ENCODE peak calls at places on chromosomes 5 and 9, in five cellular contexts. One of them, this sample, is unnamed.

GRCh38 chr9:81150016-81150625 is 539.2 kb downstream of the TLE1 start:
- DNase-seq in ascending aorta: no peak
- DNase-seq in IMR-90: peak
- DNase-seq in AG04450: no peak
- DNase-seq in A549: no peak
- DNase-seq in this sample: no peak

GRCh38 chr5:53161876-53162275 is 52.3 kb upstream of the MOCS2 start:
- DNase-seq in ascending aorta: no peak
- DNase-seq in IMR-90: peak
- DNase-seq in A549: no peak
- DNase-seq in AG04450: no peak
- DNase-seq in this sample: no peak

GRCh38 chr5:157816682-157817268 is 42.2 kb downstream of the CLINT1 start:
- DNase-seq in ascending aorta: no peak
- DNase-seq in IMR-90: peak
- DNase-seq in AG04450: no peak
- DNase-seq in A549: no peak
- DNase-seq in this sample: no peak

GRCh38 chr5:149636861-149637246 is 55.6 kb downstream of the ARHGEF37 start:
- DNase-seq in IMR-90: peak
- DNase-seq in A549: peak
- DNase-seq in AG04450: peak
- DNase-seq in ascending aorta: no peak
- DNase-seq in this sample: no peak

GRCh38 chr5:1930880-1931589 is 48.3 kb upstream of the IRX4 start:
- DNase-seq in A549: no peak
- DNase-seq in AG04450: no peak
- DNase-seq in ascending aorta: no peak
- DNase-seq in IMR-90: no peak
- DNase-seq in this sample: peak

GRCh38 chr9:17121264-17121663 is 13.6 kb upstream of the CNTLN start:
- DNase-seq in IMR-90: no peak
- DNase-seq in A549: no peak
- DNase-seq in AG04450: no peak
- DNase-seq in ascending aorta: no peak
- DNase-seq in this sample: no peak

GRCh38 chr9:129580211-129580915 is 40.5 kb downstream of the C9orf50 start:
- DNase-seq in A549: no peak
- DNase-seq in ascending aorta: no peak
- DNase-seq in AG04450: no peak
- DNase-seq in IMR-90: no peak
- DNase-seq in this sample: no peak

GRCh38 chr5:38613992-38614836 is 57.8 kb upstream of the LIFR start:
- DNase-seq in IMR-90: no peak
- DNase-seq in ascending aorta: no peak
- DNase-seq in A549: no peak
- DNase-seq in AG04450: no peak
- DNase-seq in this sample: no peak

GRCh38 chr5:176819476-176819875 is 9.1 kb downstream of the UNC5A start:
- DNase-seq in AG04450: no peak
- DNase-seq in A549: no peak
- DNase-seq in IMR-90: no peak
- DNase-seq in ascending aorta: no peak
- DNase-seq in this sample: no peak
- H3K27ac ChIP-seq in AG04450: no peak
- H3K27ac ChIP-seq in A549: no peak
- H3K27ac ChIP-seq in IMR-90: no peak
- H3K27ac ChIP-seq in ascending aorta: no peak
- H3K27ac ChIP-seq in this sample: no peak

DNA sequence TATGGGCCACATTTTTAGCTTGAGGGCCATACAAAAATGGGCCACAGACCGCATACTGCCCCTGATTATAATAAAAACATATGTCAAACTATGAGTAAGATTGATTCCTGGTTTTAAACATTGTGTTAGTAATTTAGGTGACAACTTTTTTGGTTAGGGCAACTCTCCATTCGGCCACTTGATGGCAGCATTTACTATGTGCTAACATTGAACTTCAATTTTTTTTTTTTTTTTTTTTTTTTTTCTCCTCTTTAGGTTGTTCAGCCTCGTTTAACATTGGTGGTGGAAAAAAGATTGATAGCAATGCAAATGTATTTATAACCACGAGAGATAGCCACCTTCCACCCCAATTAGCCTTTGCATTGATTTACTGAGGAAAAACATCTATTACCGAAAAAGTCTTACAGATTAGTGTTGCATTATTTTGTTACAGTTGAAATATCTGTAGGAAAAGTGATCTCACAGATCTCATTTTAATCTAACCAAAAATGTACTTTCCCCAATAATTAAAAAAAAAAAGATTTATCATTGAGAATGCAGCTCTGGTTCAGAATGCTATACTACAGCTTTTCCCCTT is 159.1 kb downstream of the CSNK1G3 start:
- DNase-seq in AG04450: peak
- DNase-seq in A549: peak
- DNase-seq in ascending aorta: no peak
- DNase-seq in IMR-90: peak
- DNase-seq in this sample: no peak
- TF ChIP-seq CTCF in AG04450: peak
- TF ChIP-seq CTCF in A549: peak
- TF ChIP-seq CTCF in ascending aorta: peak
- TF ChIP-seq CTCF in IMR-90: peak
- TF ChIP-seq CTCF in this sample: peak

GRCh38 chr9:84261082-84261746 is 79.3 kb downstream of the SLC28A3 start:
- DNase-seq in A549: peak
- DNase-seq in ascending aorta: no peak
- DNase-seq in AG04450: peak
- DNase-seq in IMR-90: peak
- DNase-seq in this sample: peak
- H3K4me3 ChIP-seq in A549: no peak
- H3K4me3 ChIP-seq in ascending aorta: peak
- H3K4me3 ChIP-seq in AG04450: peak
- H3K4me3 ChIP-seq in IMR-90: peak
- H3K4me3 ChIP-seq in this sample: no peak

GRCh38 chr5:127425868-127426267 is 91.6 kb upstream of the PRRC1 start:
- DNase-seq in AG04450: no peak
- DNase-seq in IMR-90: no peak
- DNase-seq in A549: no peak
- DNase-seq in ascending aorta: no peak
- DNase-seq in this sample: no peak
- H3K27ac ChIP-seq in AG04450: no peak
- H3K27ac ChIP-seq in IMR-90: no peak
- H3K27ac ChIP-seq in A549: no peak
- H3K27ac ChIP-seq in ascending aorta: no peak
- H3K27ac ChIP-seq in this sample: no peak

GRCh38 chr9:131078427-131079366 is 17.6 kb upstream of the AIF1L start:
- DNase-seq in ascending aorta: no peak
- DNase-seq in IMR-90: no peak
- DNase-seq in AG04450: no peak
- DNase-seq in A549: no peak
- DNase-seq in this sample: no peak

GRCh38 chr9:131080589-131080988 is 15.7 kb upstream of the AIF1L start:
- DNase-seq in ascending aorta: no peak
- DNase-seq in A549: no peak
- DNase-seq in IMR-90: no peak
- DNase-seq in AG04450: no peak
- DNase-seq in this sample: no peak

GRCh38 chr9:131072107-131072870 is 24.0 kb upstream of the AIF1L start:
- DNase-seq in A549: no peak
- DNase-seq in ascending aorta: no peak
- DNase-seq in IMR-90: no peak
- DNase-seq in AG04450: no peak
- DNase-seq in this sample: no peak

GRCh38 chr9:131072871-131073237 is 23.5 kb upstream of the AIF1L start:
- DNase-seq in A549: no peak
- DNase-seq in AG04450: no peak
- DNase-seq in IMR-90: no peak
- DNase-seq in ascending aorta: no peak
- DNase-seq in this sample: no peak

DNA sequence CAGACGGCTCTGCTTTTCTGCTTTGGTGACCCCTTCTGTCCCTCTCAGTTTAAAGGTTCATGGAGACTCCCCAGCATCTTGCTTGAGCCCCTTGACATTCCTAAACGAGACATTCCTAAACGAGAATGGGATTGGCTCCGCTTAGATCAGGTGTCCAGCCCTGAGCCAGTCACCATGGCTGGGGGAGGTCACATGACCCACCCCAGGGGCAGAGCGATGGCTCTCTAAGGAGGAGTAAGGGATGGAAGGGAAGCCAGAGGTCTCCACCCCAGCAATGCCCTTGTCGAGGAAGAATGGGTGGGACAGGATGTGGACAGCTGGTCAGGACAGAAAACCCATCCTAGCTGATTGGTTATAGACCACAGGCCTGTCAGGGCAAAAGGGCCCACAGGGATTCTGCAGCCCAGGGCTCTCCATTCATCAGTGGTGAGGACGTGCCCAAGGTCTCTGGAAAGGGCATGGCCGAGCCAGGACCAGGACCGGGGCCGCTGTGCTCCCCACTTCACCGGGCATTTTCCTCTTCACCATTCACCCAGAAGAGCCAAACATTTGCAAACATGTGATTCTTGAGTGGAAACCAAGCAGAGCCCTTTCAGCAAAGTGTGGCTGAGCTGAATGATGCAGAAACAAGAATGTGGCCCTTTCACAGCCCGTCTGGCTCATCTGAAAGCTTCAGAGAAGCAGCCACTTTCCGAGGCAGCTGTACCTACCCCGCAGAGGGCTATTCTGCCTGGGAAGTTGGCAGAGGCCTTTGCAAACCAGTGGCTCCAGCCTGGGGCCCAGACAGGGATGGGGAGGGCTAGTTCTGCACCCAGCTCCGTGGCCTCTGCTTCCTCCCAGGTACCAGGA is 19.8 kb upstream of the AIF1L start:
- DNase-seq in A549: no peak
- DNase-seq in AG04450: no peak
- DNase-seq in IMR-90: no peak
- DNase-seq in ascending aorta: no peak
- DNase-seq in this sample: no peak
- TF ChIP-seq CTCF in A549: no peak
- TF ChIP-seq CTCF in AG04450: no peak
- TF ChIP-seq CTCF in IMR-90: no peak
- TF ChIP-seq CTCF in ascending aorta: no peak
- TF ChIP-seq CTCF in this sample: no peak

GRCh38 chr9:123861086-123861707 is 68.7 kb downstream of the DENND1A start:
- DNase-seq in ascending aorta: no peak
- DNase-seq in A549: no peak
- DNase-seq in AG04450: no peak
- DNase-seq in IMR-90: no peak
- DNase-seq in this sample: no peak
- H3K4me3 ChIP-seq in ascending aorta: no peak
- H3K4me3 ChIP-seq in A549: no peak
- H3K4me3 ChIP-seq in AG04450: no peak
- H3K4me3 ChIP-seq in IMR-90: no peak
- H3K4me3 ChIP-seq in this sample: no peak

DNA sequence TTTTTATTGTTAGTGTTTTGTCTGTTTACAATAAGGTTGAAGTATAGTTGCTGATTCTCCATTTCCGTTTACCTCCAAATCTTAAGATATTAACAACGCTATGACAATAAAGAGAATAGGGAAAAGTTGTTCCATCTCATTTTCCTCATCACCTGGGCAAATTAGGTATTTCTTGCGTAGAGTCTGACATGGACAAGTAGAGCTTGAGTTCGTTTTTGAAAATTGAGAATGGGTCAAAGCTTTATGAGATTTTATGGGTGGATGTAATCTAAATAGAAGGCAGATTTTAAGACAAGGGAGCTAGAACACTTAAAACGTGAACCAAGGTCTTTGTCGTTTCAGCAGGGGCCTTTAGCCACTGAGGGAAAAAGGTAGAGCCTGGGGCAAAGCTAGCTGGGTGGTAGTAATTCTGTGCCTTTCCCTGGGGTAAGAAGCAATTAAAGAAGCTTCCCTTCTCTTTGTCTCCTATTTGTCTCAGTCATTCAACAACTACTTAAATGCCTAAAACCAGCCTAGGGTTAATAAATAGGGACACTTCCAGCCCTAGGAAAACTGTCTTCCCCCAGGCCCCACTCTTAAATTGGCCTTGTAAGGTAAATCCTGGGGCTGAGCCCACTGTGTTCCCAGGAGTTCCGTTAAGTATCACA is 551 bp upstream of the CAAP1 start:
- DNase-seq in ascending aorta: no peak
- DNase-seq in IMR-90: no peak
- DNase-seq in AG04450: no peak
- DNase-seq in A549: no peak
- DNase-seq in this sample: no peak
- H3K27ac ChIP-seq in ascending aorta: peak
- H3K27ac ChIP-seq in IMR-90: peak
- H3K27ac ChIP-seq in AG04450: peak
- H3K27ac ChIP-seq in A549: peak
- H3K27ac ChIP-seq in this sample: peak

GRCh38 chr5:156815988-156816599 is 34.0 kb upstream of the PPP1R2B start:
- DNase-seq in AG04450: no peak
- DNase-seq in ascending aorta: no peak
- DNase-seq in A549: peak
- DNase-seq in IMR-90: peak
- DNase-seq in this sample: no peak
- TF ChIP-seq CTCF in AG04450: peak
- TF ChIP-seq CTCF in ascending aorta: peak
- TF ChIP-seq CTCF in A549: peak
- TF ChIP-seq CTCF in IMR-90: peak
- TF ChIP-seq CTCF in this sample: no peak

GRCh38 chr5:71588533-71588885 is 1.4 kb downstream of the MCCC2 start:
- DNase-seq in A549: no peak
- DNase-seq in IMR-90: no peak
- DNase-seq in ascending aorta: no peak
- DNase-seq in AG04450: no peak
- DNase-seq in this sample: no peak
- H3K4me3 ChIP-seq in A549: no peak
- H3K4me3 ChIP-seq in IMR-90: no peak
- H3K4me3 ChIP-seq in ascending aorta: peak
- H3K4me3 ChIP-seq in AG04450: no peak
- H3K4me3 ChIP-seq in this sample: peak